ENCODE peak calls at places on chromosomes 7 and 10, in ten cellular contexts. F, U, J, S, V, G, R, L, T and B are unnamed samples.
A peak's percentile ranks its signal among the peaks of the same experiment; 100 is the strongest.

GRCh38 chr7:141785711-141786552 is 4.1 kb upstream of the TAS2R5 start:
- DNase-seq in F (peak; percentile 8), U (peak; percentile 39), J (peak; percentile 66), S (peak; percentile 62), V (peak; percentile 69), G (peak; percentile 63), R (peak; percentile 64), L (peak; percentile 55), T (peak; percentile 76), B (peak; percentile 62)

GRCh38 chr10:86659161-86659691 is 4.9 kb downstream of the OPN4 start:
- DNase-seq in F (no peak), U (no peak), J (no peak), S (no peak), V (no peak), G (no peak), R (no peak), L (no peak), T (no peak), B (no peak)

GRCh38 chr7:142153400-142153799 is 41.9 kb downstream of the MGAM2 start:
- DNase-seq in F (no peak), U (peak; percentile 22), J (no peak), S (peak; percentile 34), V (peak; percentile 44), G (no peak), R (no peak), L (no peak), T (no peak), B (peak; percentile 38)

GRCh38 chr7:134585897-134586296 is 37.0 kb downstream of the AKR1B15 start:
- DNase-seq in F (no peak), U (no peak), J (no peak), S (no peak), V (no peak), G (no peak), R (no peak), L (no peak), T (no peak), B (no peak)

GRCh38 chr7:5595545-5596045 is 172.0 kb upstream of the TNRC18 start:
- DNase-seq in F (no peak), U (peak; percentile 78), J (peak; percentile 84), S (no peak), V (peak; percentile 49), G (no peak), R (no peak), L (peak; percentile 76), T (no peak), B (peak; percentile 88)

GRCh38 chr10:22633528-22633927 is 80.8 kb downstream of the PIP4K2A start:
- DNase-seq in F (no peak), U (no peak), J (no peak), S (no peak), V (peak; percentile 20), G (no peak), R (no peak), L (no peak), T (no peak), B (no peak)

GRCh38 chr7:37085600-37085999 is 361.3 kb upstream of the AOAH start:
- DNase-seq in F (no peak), U (no peak), J (no peak), S (no peak), V (no peak), G (no peak), R (no peak), L (no peak), T (no peak), B (peak; percentile 3)

GRCh38 chr7:128353189-128353588 is 8.3 kb downstream of the PRRT4 start:
- DNase-seq in F (no peak), U (no peak), J (peak; percentile 74), S (no peak), V (no peak), G (no peak), R (no peak), L (no peak), T (no peak), B (no peak)

GRCh38 chr7:37440738-37441404 is 7.8 kb downstream of the ELMO1 start:
- DNase-seq in F (no peak), U (no peak), J (no peak), S (no peak), V (no peak), G (no peak), R (no peak), L (no peak), T (no peak), B (no peak)

GRCh38 chr7:23074443-23075244 is 30.9 kb upstream of the KLHL7 start:
- DNase-seq in F (no peak), U (no peak), J (no peak), S (no peak), V (peak; percentile 85), G (no peak), R (no peak), L (peak; percentile 34), T (no peak), B (peak; percentile 11)

GRCh38 chr10:89478085-89478738 is 57.2 kb downstream of the SLC16A12 start:
- DNase-seq in F (no peak), U (no peak), J (no peak), S (peak; percentile 11), V (no peak), G (no peak), R (no peak), L (no peak), T (peak; percentile 67), B (no peak)

GRCh38 chr7:140176271-140176701 is 497 bp downstream of the KDM7A start:
- DNase-seq in F (no peak), U (no peak), J (peak; percentile 47), S (peak; percentile 58), V (no peak), G (no peak), R (peak; percentile 14), L (no peak), T (peak; percentile 34), B (peak; percentile 66)

GRCh38 chr7:33109758-33110238 is 594 bp upstream of the RP9 start:
- DNase-seq in F (no peak), U (peak; percentile 43), J (no peak), S (no peak), V (peak; percentile 45), G (no peak), R (peak; percentile 7), L (peak; percentile 39), T (no peak), B (peak; percentile 72)

DNA sequence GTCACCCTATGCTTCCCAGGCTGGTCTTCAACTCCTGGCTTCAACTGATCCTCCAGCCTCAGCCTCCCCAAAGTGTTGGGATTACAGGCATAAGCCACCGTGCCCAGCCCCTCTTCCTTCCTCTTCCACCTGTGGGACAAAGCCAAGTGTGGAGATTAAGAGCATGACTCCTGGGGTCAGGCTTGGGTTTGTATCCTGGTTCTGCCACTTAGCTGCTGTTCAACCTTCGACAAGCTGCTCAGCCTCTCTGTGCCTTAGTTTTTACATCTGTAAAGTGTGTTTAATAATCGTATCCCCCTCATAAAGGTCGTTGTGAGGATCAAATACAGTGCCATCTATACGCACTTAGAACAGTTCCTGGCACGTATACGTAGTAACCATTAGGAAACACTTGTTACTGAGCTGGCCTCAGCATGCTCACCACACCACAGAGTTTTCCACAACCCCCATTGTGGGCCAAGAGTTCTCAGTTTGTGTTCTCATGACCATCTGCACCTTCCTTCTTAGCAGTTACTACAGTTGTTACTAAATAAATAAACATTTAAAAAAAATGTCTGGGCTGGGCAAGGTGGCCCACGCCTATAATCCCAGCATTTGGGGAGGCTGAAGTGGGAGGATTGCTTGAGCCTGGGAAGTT is 140.5 kb upstream of the BTBD16 start:
- DNase-seq in F (no peak), U (no peak), J (no peak), S (no peak), V (no peak), G (peak; percentile 40), R (peak; percentile 69), L (peak; percentile 41), T (no peak), B (no peak)
- H2AFZ ChIP-seq in F (no peak overlapping the region), U (no peak overlapping the region), J (no peak overlapping the region), S (no peak overlapping the region), V (no peak overlapping the region), G (no peak overlapping the region), R (no peak overlapping the region), L (no peak overlapping the region), T (no peak overlapping the region), B (no peak overlapping the region)

GRCh38 chr7:50666124-50666496 is 100.9 kb upstream of the DDC start:
- DNase-seq in F (no peak), U (no peak), J (no peak), S (no peak), V (no peak), G (no peak), R (no peak), L (no peak), T (no peak), B (no peak)

GRCh38 chr7:50667338-50667737 is 102.1 kb upstream of the DDC start:
- DNase-seq in F (no peak), U (no peak), J (no peak), S (no peak), V (no peak), G (peak; percentile 43), R (no peak), L (no peak), T (no peak), B (no peak)

GRCh38 chr7:50664461-50664922 is 99.3 kb upstream of the DDC start:
- DNase-seq in F (no peak), U (peak; percentile 89), J (no peak), S (no peak), V (peak; percentile 85), G (peak; percentile 60), R (peak; percentile 84), L (peak; percentile 54), T (no peak), B (peak; percentile 84)

GRCh38 chr7:50664937-50665336 is 99.7 kb upstream of the DDC start:
- DNase-seq in F (no peak), U (no peak), J (no peak), S (no peak), V (no peak), G (no peak), R (no peak), L (no peak), T (no peak), B (no peak)

GRCh38 chr7:50665403-50666123 is 100.4 kb upstream of the DDC start:
- DNase-seq in F (no peak), U (no peak), J (no peak), S (no peak), V (no peak), G (no peak), R (peak; percentile 54), L (peak; percentile 10), T (no peak), B (peak; percentile 42)
- H2AFZ ChIP-seq in F (no peak overlapping the region), U (no peak overlapping the region), J (no peak overlapping the region), S (no peak overlapping the region), V (no peak overlapping the region), G (no peak overlapping the region), R (no peak overlapping the region), L (no peak overlapping the region), T (no peak overlapping the region), B (no peak overlapping the region)

DNA sequence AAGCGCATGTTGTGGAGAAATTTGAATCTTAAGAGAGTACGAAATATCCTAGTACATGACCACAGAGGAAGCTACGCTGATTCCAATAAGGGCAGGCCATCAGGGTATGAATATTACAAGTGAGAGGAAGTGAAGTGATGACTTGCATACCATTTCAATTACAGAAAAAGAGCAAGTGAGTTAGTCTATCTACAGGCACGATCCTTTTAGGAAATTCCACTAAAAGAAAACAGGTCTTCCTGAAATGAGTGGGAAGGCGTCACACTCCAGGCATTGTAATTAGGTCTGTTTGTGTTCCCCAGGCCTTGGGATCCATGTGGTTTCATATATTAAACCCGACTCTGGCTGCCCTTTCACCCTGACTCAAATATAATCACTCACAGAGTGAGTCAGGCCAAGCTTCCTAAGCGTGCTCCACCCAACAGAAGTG is 152.5 kb downstream of the SEMA3A start:
- DNase-seq in F (no peak), U (peak; percentile 89), J (no peak), S (peak; percentile 24), V (peak; percentile 86), G (peak; percentile 92), R (peak; percentile 89), L (peak; percentile 84), T (no peak), B (peak; percentile 85)
- H2AFZ ChIP-seq in F (no peak overlapping the region), U (peak overlapping the region; percentile 25), J (no peak overlapping the region), S (no peak overlapping the region), V (peak overlapping the region; percentile 38), G (peak overlapping the region; percentile 3), R (no peak overlapping the region), L (peak overlapping the region; percentile 62), T (no peak overlapping the region), B (peak overlapping the region; percentile 41)

GRCh38 chr7:25952277-25953057 is 199.5 kb upstream of the NFE2L3 start:
- DNase-seq in F (no peak), U (no peak), J (no peak), S (no peak), V (no peak), G (no peak), R (no peak), L (no peak), T (peak; percentile 37), B (no peak)
- H2AFZ ChIP-seq in F (no peak overlapping the region), U (peak overlapping the region; percentile 96), J (peak overlapping the region; percentile 85), S (peak overlapping the region; percentile 90), V (no peak overlapping the region), G (no peak overlapping the region), R (no peak overlapping the region), L (peak overlapping the region; percentile 46), T (peak overlapping the region; percentile 67), B (no peak overlapping the region)